ENCODE peak calls at places on chromosomes 6 and 20, in eight cellular contexts. Y is GM23338; E is osteocyte; T is progenitor cell of endocrine pancreas; W is stimulated activated naive B cell treated with anti-CD40 and anti-IgM and Interleukin-4, amounts not matched to agents 10 μg/mL and 1 μg/mL and 100 μg/mL, for 72 hours; M is aorta; K is NCI-H187; U is kidney. A is an unnamed sample.
A peak's percentile ranks its signal among the peaks of the same experiment; 100 is the strongest.

GRCh38 chr20:934186-934840 is 18.2 kb upstream of the ANGPT4 start:
- DNase-seq in Y (peak; percentile 71), E (no peak), T (no peak), W (no peak), M (no peak), K (no peak), U (no peak), A (peak; percentile 61)

GRCh38 chr20:64212750-64213149 is 42.8 kb upstream of the PCMTD2 start:
- DNase-seq in Y (no peak), E (no peak), T (no peak), W (no peak), M (no peak), K (no peak), U (peak; percentile 73), A (no peak)

GRCh38 chr6:71410164-71410566 is 121.6 kb downstream of the OGFRL1 start:
- DNase-seq in Y (no peak), E (no peak), T (no peak), W (no peak), M (no peak), K (no peak), U (no peak), A (no peak)

GRCh38 chr6:108805611-108806181 is 42.5 kb upstream of the ARMC2 start:
- DNase-seq in Y (no peak), E (no peak), T (no peak), W (no peak), M (no peak), K (no peak), U (no peak), A (no peak)

GRCh38 chr6:33312361-33313104 is 1.3 kb downstream of the TAPBP start:
- DNase-seq in Y (peak; percentile 97), E (no peak), T (no peak), W (peak; percentile 71), M (no peak), K (peak; percentile 74), U (peak; percentile 87), A (peak; percentile 94)

GRCh38 chr20:35595456-35595855 is 20.2 kb upstream of the SPAG4 start:
- DNase-seq in Y (no peak), E (no peak), T (no peak), W (no peak), M (peak; percentile 64), K (no peak), U (peak; percentile 54), A (peak; percentile 21)

GRCh38 chr6:167150815-167151557 is 6.8 kb downstream of the GPR31 start:
- DNase-seq in Y (peak; percentile 60), E (no peak), T (no peak), W (no peak), M (no peak), K (no peak), U (no peak), A (peak; percentile 50)

GRCh38 chr6:166957087-166957804 is 896 bp upstream of the RNASET2 start:
- DNase-seq in Y (peak; percentile 52), E (no peak), T (peak; percentile 15), W (peak; percentile 66), M (no peak), K (no peak), U (peak; percentile 90), A (peak; percentile 55)

GRCh38 chr6:31144970-31145340 is 6.1 kb upstream of the PSORS1C2 start:
- DNase-seq in Y (no peak), E (no peak), T (no peak), W (no peak), M (no peak), K (no peak), U (no peak), A (no peak)

GRCh38 chr20:5945963-5946362 is 4.4 kb downstream of the TRMT6 start:
- DNase-seq in Y (no peak), E (no peak), T (no peak), W (no peak), M (no peak), K (no peak), U (no peak), A (no peak)

GRCh38 chr6:151379933-151380847 is 11.2 kb downstream of the ZBTB2 start:
- DNase-seq in Y (peak; percentile 17), E (no peak), T (no peak), W (no peak), M (no peak), K (no peak), U (no peak), A (no peak)

GRCh38 chr20:25470045-25470444 is 62.6 kb downstream of the GINS1 start:
- DNase-seq in Y (peak; percentile 86), E (no peak), T (no peak), W (no peak), M (peak; percentile 75), K (no peak), U (peak; percentile 52), A (peak; percentile 76)

GRCh38 chr6:108584323-108584722 is 23.6 kb downstream of the FOXO3 start:
- DNase-seq in Y (no peak), E (no peak), T (no peak), W (no peak), M (no peak), K (no peak), U (no peak), A (no peak)

GRCh38 chr6:32194825-32195651 is 2.6 kb upstream of the GPSM3 start:
- DNase-seq in Y (peak; percentile 58), E (no peak), T (no peak), W (no peak), M (no peak), K (no peak), U (peak; percentile 39), A (peak; percentile 43)

GRCh38 chr6:164721460-164721859 is 587.9 kb downstream of the C6orf118 start:
- DNase-seq in Y (no peak), E (no peak), T (no peak), W (no peak), M (no peak), K (no peak), U (no peak), A (no peak)

GRCh38 chr6:74853991-74854390 is 351.9 kb downstream of the COL12A1 start:
- DNase-seq in Y (no peak), E (no peak), T (no peak), W (no peak), M (no peak), K (no peak), U (no peak), A (no peak)

GRCh38 chr20:64106981-64107735 is at the start of gene NPBWR2:
- DNase-seq in Y (peak; percentile 11), E (no peak), T (no peak), W (no peak), M (peak; percentile 60), K (no peak), U (peak; percentile 59), A (peak; percentile 43)